ENCODE peak calls at places on chromosomes 13 and 19, in four cellular contexts. T is uterus, M is BJ, P is AG04450. I is an unnamed sample.

GRCh38 chr19:19628499-19629134 is 597 bp upstream of the LPAR2 start:
- DNase-seq in T (no peak), P (no peak), M (no peak), I (no peak)

GRCh38 chr19:42115705-42116104 is 16.5 kb downstream of the POU2F2 start:
- DNase-seq in P (no peak), T (no peak), M (no peak), I (no peak)

GRCh38 chr13:112510002-112510780 is 77.8 kb downstream of the TUBGCP3 start:
- DNase-seq in P (peak; percentile 23), T (no peak), M (no peak), I (peak; percentile 14)

GRCh38 chr19:49231389-49231788 is 73.8 kb downstream of the TRPM4 start:
- DNase-seq in M (no peak), P (no peak), T (no peak), I (no peak)

GRCh38 chr19:45763691-45764294 is 5.3 kb downstream of the SIX5 start:
- DNase-seq in P (no peak), M (no peak), T (peak; percentile 38), I (no peak)

GRCh38 chr19:30077851-30078355 is 135.9 kb downstream of the URI1 start:
- DNase-seq in M (no peak), T (no peak), P (no peak), I (no peak)

GRCh38 chr13:28983661-28984060 is 163.5 kb downstream of the MTUS2 start:
- DNase-seq in P (no peak), T (no peak), M (no peak), I (no peak)

GRCh38 chr13:63696055-63696454 is 2280.4 kb upstream of the PCDH20 start:
- DNase-seq in P (peak; percentile 59), T (no peak), M (peak; percentile 54), I (no peak)

GRCh38 chr19:45059258-45059965 is 16.9 kb downstream of the ZNF296 start:
- DNase-seq in T (peak; percentile 45), P (peak; percentile 15), M (no peak), I (no peak)

GRCh38 chr13:114063545-114064515 is 68.6 kb downstream of the RASA3 start:
- DNase-seq in T (peak; percentile 75), P (no peak), M (peak; percentile 87), I (peak; percentile 81)

GRCh38 chr13:113882266-113882627 is 18.4 kb upstream of the GAS6 start:
- DNase-seq in M (no peak), T (peak; percentile 74), P (no peak), I (no peak)

GRCh38 chr19:53927745-53928144 is 18.7 kb downstream of the CACNG7 start:
- DNase-seq in P (peak; percentile 26), M (no peak), T (no peak), I (peak; percentile 8)

GRCh38 chr19:1313695-1314613 is 28.3 kb downstream of the EFNA2 start:
- DNase-seq in T (no peak), P (no peak), M (no peak), I (no peak)

GRCh38 chr19:1317274-1317673 is 31.6 kb downstream of the EFNA2 start:
- DNase-seq in M (no peak), T (no peak), P (no peak), I (no peak)

GRCh38 chr19:1316466-1316865 is 30.8 kb downstream of the EFNA2 start:
- DNase-seq in M (no peak), T (no peak), P (no peak), I (no peak)

GRCh38 chr19:1312732-1313694 is 27.3 kb downstream of the EFNA2 start:
- DNase-seq in T (no peak), M (no peak), P (peak; percentile 16), I (no peak)

GRCh38 chr19:1315470-1316166 is 29.9 kb downstream of the EFNA2 start:
- DNase-seq in P (no peak), T (no peak), M (no peak), I (no peak)
- TF ChIP-seq CTCF in P (peak; percentile 59), T (peak; percentile 75), M (peak; percentile 61), I (peak; percentile 51)

GRCh38 chr19:1244693-1245451 is 3.3 kb downstream of the ATP5F1D start:
- DNase-seq in P (no peak), T (peak; percentile 57), M (no peak), I (no peak)
- H3K4me3 ChIP-seq in P (peak overlapping the region; percentile 22), T (no peak overlapping the region), M (peak overlapping the region; percentile 24), I (peak overlapping the region; percentile 8)

DNA sequence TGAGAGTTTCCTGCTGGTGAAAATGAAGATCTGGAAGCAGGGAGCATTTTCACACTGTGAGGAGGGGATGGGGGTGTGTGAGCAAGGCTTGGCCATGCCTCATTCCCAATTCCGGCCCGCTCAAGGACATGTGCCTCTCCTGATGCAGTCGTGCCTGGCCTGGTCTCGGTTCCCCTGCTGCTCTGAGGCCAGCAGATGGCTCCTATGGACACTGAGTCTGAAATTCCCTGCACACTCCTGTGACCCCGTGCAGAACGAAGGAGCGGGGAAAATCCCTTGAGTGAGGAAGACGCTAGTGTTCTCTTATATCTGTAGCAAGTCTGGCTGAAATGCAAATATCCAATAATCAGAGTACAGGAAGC is 363 bp upstream of the ZNF763 start:
- DNase-seq in T (no peak), M (no peak), P (no peak), I (no peak)
- TF ChIP-seq CTCF in T (peak; percentile 11), M (peak; percentile 44), P (peak; percentile 21), I (peak; percentile 28)

GRCh38 chr19:50720181-50720920 is 749 bp upstream of the SHANK1 start:
- DNase-seq in M (no peak), T (no peak), P (no peak), I (no peak)

GRCh38 chr19:50718255-50719118 is 1.1 kb downstream of the SHANK1 start:
- DNase-seq in P (no peak), M (no peak), T (no peak), I (no peak)

GRCh38 chr19:50720921-50721291 is 1.3 kb upstream of the SHANK1 start:
- DNase-seq in T (no peak), P (no peak), M (no peak), I (peak; percentile 32)

GRCh38 chr19:50719119-50719435 is 525 bp downstream of the SHANK1 start:
- DNase-seq in M (no peak), P (no peak), T (no peak), I (no peak)

DNA sequence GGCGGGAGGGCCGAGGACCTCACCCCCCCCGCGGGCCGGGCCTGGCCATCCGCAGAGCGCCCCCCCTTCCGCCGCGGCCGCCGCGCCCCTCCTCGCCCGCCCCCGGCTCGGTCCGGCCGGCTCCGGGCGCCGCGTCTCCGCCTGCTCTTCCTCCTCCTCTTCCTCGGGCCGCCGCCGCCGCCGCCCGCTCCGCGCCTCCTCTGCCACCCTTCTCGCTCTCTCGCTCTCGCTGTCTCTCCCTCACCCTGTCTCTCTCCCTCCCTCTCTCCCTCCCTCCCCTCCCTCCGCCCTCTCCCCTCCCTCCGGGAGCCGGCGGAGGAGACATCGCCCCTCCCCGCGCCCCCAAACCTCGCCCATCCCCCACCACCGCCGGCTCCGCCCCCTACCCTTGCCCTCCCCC is at the start of gene SHANK1:
- DNase-seq in P (no peak), M (no peak), T (no peak), I (no peak)
- H3K4me3 ChIP-seq in P (peak within 1 kb of the TSS; percentile 63), M (peak within 1 kb of the TSS; percentile 56), T (no peak within 1 kb of the TSS), I (peak within 1 kb of the TSS; percentile 58)

GRCh38 chr13:49927755-49928154 is 8.4 kb downstream of the SPRYD7 start:
- DNase-seq in M (peak; percentile 61), P (no peak), T (no peak), I (peak; percentile 84)

GRCh38 chr13:49926019-49926418 is 10.1 kb downstream of the SPRYD7 start:
- DNase-seq in P (no peak), T (no peak), M (no peak), I (no peak)

DNA sequence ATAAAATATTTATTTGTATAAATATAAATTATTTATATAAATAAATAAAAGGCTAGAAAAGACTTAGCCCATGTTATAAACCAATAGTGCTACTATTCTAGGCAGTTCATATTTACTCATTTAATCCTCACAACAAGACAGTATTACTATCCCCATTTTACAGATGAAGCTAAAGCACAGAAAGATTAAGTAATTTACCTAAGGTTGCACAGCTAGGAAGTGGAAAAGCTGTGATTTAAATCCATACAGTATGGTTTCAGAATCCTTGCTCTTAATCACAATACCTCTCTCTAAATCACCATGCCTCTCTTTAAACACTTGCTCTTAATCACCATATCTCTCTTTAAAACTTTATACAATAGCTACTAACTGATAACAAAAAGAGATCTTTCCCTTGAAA is 13.8 kb downstream of the SPRYD7 start:
- DNase-seq in T (no peak), M (no peak), P (no peak), I (no peak)
- TF ChIP-seq CTCF in T (no peak), M (no peak), P (no peak), I (no peak)

DNA sequence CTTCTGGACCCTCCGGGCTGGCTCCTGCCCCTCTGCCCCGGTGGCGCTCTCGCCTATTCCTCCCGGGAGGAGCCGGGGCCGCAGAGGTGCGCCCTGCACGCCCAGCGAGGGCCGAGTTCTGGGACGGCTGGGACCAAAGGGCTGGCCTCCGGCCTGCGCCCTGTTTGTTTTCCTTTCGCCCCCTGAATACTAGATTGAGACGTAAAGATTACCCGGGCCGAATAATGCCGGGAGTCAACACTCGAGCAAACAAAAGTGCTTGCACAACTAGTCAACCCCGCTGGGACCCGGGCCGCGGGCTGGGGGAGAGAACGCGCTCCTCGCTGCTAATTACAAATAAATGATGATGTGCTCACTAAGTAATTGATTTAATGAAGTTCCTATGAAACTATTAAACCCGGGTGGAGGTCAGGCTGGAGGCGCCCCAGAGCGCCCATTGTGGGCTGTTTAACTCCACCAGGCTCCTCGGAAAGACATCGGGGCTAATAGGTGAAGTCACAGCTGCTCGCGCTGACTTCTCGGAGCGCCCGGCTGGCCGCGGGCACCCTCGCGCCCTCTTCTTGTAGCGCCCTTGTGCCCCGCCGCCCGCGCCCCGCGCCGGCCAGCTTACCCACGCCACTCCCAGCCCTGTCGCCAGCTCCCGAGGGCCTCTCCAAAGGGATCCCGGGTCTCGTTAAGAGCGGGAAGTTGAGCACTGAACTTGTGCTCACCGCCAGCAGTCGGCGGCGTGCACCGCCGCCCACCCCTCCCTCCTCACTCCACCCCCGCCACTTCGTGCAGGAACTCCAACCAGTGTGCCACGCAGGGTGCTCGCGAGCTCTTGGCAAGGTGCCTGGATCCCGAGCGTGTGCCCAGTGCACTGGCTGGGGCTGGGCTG is 14.9 kb downstream of the ZIC5 start:
- DNase-seq in M (no peak), T (no peak), P (no peak), I (no peak)
- H3K4me3 ChIP-seq in M (no peak overlapping the region), T (no peak overlapping the region), P (no peak overlapping the region), I (peak overlapping the region; percentile 14)

DNA sequence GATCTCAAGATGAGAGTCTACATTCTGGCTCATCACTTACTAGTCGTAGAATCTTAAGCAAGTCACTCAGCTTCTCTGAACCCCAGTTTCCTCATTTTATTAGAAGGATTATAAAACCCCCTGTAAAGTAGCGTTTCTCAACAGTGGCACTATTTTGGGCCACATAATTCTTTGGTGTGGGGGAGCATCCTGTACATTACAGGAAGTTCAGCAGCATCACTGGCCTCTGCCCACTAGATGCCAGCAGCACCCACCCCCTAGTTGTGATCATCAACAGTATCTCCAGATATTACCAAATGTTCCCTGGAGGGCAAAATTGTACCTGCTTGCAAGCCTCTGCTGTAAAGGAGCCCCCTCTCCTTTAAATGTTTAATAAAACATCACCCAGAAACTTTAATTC is 22.6 kb downstream of the STARD13 start:
- DNase-seq in M (no peak), T (no peak), P (no peak), I (no peak)
- TF ChIP-seq CTCF in M (no peak), T (no peak), P (no peak), I (peak; percentile 12)

GRCh38 chr19:10604460-10604980 is 17.4 kb upstream of the AP1M2 start:
- DNase-seq in T (peak; percentile 47), P (no peak), M (no peak), I (no peak)
- H3K4me3 ChIP-seq in T (no peak overlapping the region), P (peak overlapping the region; percentile 2), M (no peak overlapping the region), I (no peak overlapping the region)

GRCh38 chr19:11141937-11142527 is 13.6 kb downstream of the SPC24 start:
- DNase-seq in M (no peak), T (no peak), P (no peak), I (no peak)
- TF ChIP-seq CTCF in M (peak; percentile 14), T (peak; percentile 3), P (no peak), I (no peak)